ENCODE peak calls at places on chromosomes 12 and 14, in five cellular contexts. J is IMR-90; W is CD4-positive, CD25-positive, alpha-beta regulatory T cell; Q is ovary; A is aorta. C is an unnamed sample.

GRCh38 chr12:2586159-2587035 is 208.4 kb upstream of the FKBP4 start:
- DNase-seq in W (no peak), J (peak; percentile 9), A (no peak), Q (no peak), C (no peak)

GRCh38 chr12:123828871-123829547 is 66.9 kb downstream of the DNAH10 start:
- DNase-seq in W (no peak), A (no peak), J (no peak), Q (no peak), C (no peak)

GRCh38 chr14:68020999-68021663 is 201.6 kb downstream of the RAD51B start:
- DNase-seq in Q (no peak), W (no peak), J (no peak), A (no peak), C (no peak)

GRCh38 chr14:23539209-23539866 is 12.2 kb downstream of the ZFHX2 start:
- DNase-seq in W (peak; percentile 25), Q (no peak), J (peak; percentile 28), A (no peak), C (no peak)

GRCh38 chr12:102753802-102754201 is 163.2 kb downstream of the PAH start:
- DNase-seq in A (no peak), W (no peak), Q (no peak), J (no peak), C (no peak)

GRCh38 chr12:48031135-48031960 is 27.1 kb upstream of the COL2A1 start:
- DNase-seq in A (no peak), Q (no peak), W (no peak), J (no peak), C (no peak)

GRCh38 chr14:36505892-36506731 is 13.9 kb downstream of the NKX2-1 start:
- DNase-seq in Q (no peak), W (no peak), A (no peak), J (no peak), C (no peak)

GRCh38 chr14:99757331-99758070 is 35.7 kb upstream of the EML1 start:
- DNase-seq in A (peak; percentile 43), J (peak; percentile 99), Q (no peak), W (no peak), C (no peak)

GRCh38 chr14:68349900-68350323 is 443.0 kb downstream of the ZFP36L1 start:
- DNase-seq in W (no peak), A (no peak), J (peak; percentile 92), Q (no peak), C (no peak)

GRCh38 chr14:94129111-94129757 is at the start of gene IFI27L2:
- DNase-seq in Q (peak; percentile 79), A (peak; percentile 83), W (peak; percentile 82), J (peak; percentile 73), C (peak; percentile 85)

GRCh38 chr12:103705927-103706326 is 118.9 kb downstream of the STAB2 start:
- DNase-seq in J (no peak), A (no peak), W (no peak), Q (no peak), C (no peak)

GRCh38 chr12:1661553-1662335 is 29.1 kb upstream of the ADIPOR2 start:
- DNase-seq in W (peak; percentile 89), A (peak; percentile 97), J (peak; percentile 82), Q (peak; percentile 85), C (peak; percentile 94)

GRCh38 chr12:34210183-34210582 is 187.9 kb downstream of the ALG10 start:
- DNase-seq in A (no peak), J (no peak), Q (no peak), W (no peak), C (no peak)

GRCh38 chr12:188910-189621 is 24.9 kb downstream of the SLC6A12 start:
- DNase-seq in A (peak; percentile 61), W (peak; percentile 41), Q (peak; percentile 48), J (peak; percentile 45), C (no peak)

GRCh38 chr12:65529771-65530435 is 251.4 kb downstream of the MSRB3 start:
- DNase-seq in A (no peak), W (no peak), J (no peak), Q (no peak), C (no peak)

DNA sequence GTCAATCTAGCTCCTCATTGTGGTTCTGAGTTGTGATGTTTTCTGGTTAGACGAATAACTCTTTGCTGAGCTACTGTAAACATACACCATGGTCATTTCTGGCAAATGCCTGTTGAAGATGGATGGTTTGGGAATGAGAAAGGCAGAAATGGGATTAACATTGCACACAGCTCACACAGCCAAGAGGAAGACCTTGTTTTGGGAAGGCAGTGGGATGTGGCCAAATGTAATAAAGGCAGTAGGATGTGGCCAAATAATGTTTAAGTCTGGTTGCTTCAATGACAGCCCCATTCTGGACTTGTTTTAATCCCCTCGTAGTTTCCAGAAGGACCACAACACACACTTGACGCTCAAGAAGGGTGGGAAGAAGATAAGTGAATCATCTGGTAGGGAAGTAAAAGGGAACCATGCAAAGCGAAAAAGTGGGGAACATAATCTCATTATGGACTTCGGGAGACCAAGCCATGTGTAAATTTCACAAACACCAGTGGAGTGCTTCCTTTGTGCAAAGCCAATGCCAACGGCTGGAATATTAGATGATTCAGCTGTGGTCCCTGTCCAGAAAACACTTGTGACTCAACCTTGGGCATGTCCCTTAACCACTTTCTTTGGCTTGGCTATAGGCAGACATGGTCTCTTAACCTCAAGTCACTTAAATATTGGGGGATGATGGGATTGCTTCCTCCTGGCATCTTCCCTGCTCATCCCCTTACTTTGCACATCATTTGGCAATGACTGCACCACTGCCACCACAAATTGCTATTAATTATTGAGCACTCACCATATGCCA is 284.4 kb upstream of the CRY1 start:
- DNase-seq in Q (no peak), A (no peak), W (no peak), J (no peak), C (no peak)
- H3K4me1 ChIP-seq in Q (no peaks in the 10 kb centered on the region), A (no peaks in the 10 kb centered on the region), W (peaks cover 18% of the 10 kb centered on the region), J (peaks cover 7% of the 10 kb centered on the region), C (peaks cover 4% of the 10 kb centered on the region)

GRCh38 chr12:76020281-76020680 is 11.3 kb downstream of the PHLDA1 start:
- DNase-seq in W (peak; percentile 88), A (peak; percentile 55), Q (no peak), J (peak; percentile 80), C (peak; percentile 70)
- H3K27ac ChIP-seq in W (peak overlapping the region; percentile 76), A (no peak overlapping the region), Q (no peak overlapping the region), J (peak overlapping the region; percentile 90), C (peak overlapping the region; percentile 61)

GRCh38 chr12:56776654-56777053 is 13.5 kb downstream of the HSD17B6 start:
- DNase-seq in A (no peak), W (no peak), Q (no peak), J (no peak), C (no peak)
- H3K4me1 ChIP-seq in A (no peaks in the 10 kb centered on the region), W (no peaks in the 10 kb centered on the region), Q (no peaks in the 10 kb centered on the region), J (no peaks in the 10 kb centered on the region), C (no peaks in the 10 kb centered on the region)

DNA sequence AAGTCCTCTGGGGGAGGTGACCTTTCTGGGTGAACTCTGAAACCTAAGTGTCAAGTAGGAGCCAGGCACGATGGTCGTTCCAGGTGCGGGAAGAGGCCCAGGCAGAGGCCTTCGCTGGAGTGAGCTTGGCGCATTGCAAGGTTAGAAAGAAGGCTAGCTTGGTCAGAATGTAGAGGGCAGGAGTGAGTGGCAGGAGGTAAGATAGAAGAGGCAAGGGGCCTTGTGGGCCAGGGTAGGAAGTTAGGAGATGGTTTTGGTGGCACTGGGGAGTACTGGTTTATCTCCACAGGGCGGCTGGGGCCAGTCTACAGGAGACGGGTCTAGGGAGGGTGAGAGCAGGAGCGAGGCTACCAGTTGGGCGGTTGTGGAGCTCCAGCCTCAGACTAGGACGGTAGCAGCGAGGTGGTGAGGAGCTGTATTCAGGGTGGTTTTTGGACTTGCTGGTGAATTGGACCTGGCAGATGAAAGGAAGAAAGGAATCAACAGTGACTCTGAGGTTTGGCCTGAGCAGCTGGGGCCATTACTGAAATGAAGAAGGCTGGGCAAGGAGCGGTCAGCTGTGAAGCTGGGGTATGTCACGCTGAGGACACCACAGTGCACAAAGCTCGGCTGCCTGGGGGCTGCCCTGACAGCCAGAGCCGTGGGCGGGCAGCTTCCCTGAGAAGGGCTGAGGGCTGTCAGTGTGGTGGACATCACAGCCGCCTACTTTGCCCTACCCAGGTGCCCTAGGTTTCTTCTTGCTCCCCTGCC is 9.1 kb downstream of the MLXIP start:
- DNase-seq in Q (no peak), A (no peak), J (no peak), W (no peak), C (no peak)
- H3K27ac ChIP-seq in Q (no peak overlapping the region), A (no peak overlapping the region), J (no peak overlapping the region), W (no peak overlapping the region), C (no peak overlapping the region)

GRCh38 chr14:64865992-64866391 is 13.7 kb downstream of the SPTB start:
- DNase-seq in A (no peak), Q (no peak), J (no peak), W (no peak), C (no peak)
- H3K4me1 ChIP-seq in A (no peaks in the 10 kb centered on the region), Q (no peaks in the 10 kb centered on the region), J (no peaks in the 10 kb centered on the region), W (no peaks in the 10 kb centered on the region), C (no peaks in the 10 kb centered on the region)